ENCODE peak calls at places on chromosomes 3 and 15, in ten cellular contexts. S is GM10248; I is glomerular endothelial cell; B is stomach; W is cardiac fibroblast; M is activated CD8-positive, alpha-beta memory T cell treated with anti-CD3 and anti-CD28 coated beads for 48 hours; K is colonic mucosa; Z is naive thymus-derived CD8-positive, alpha-beta T cell; T is AG04449; G is ACHN. E is an unnamed sample.

GRCh38 chr15:67190326-67190725 is 64.1 kb downstream of the AAGAB start:
- DNase-seq in S (peak; percentile 4), I (no peak), B (no peak), W (no peak), M (no peak), K (no peak), Z (no peak), T (no peak), G (no peak), E (no peak)

GRCh38 chr3:45940004-45940780 is 3.1 kb upstream of the CXCR6 start:
- DNase-seq in S (no peak), I (no peak), B (no peak), W (no peak), M (no peak), K (no peak), Z (no peak), T (no peak), G (no peak), E (no peak)

GRCh38 chr3:102526865-102527264 is 92.0 kb downstream of the ZPLD1 start:
- DNase-seq in S (no peak), I (no peak), B (no peak), W (no peak), M (no peak), K (no peak), Z (no peak), T (no peak), G (no peak), E (no peak)

GRCh38 chr3:32595318-32595717 is 24.7 kb upstream of the DYNC1LI1 start:
- DNase-seq in S (no peak), I (no peak), B (no peak), W (no peak), M (no peak), K (no peak), Z (no peak), T (no peak), G (no peak), E (no peak)

GRCh38 chr3:53729618-53730017 is 116.6 kb downstream of the CHDH start:
- DNase-seq in S (no peak), I (no peak), B (no peak), W (no peak), M (no peak), K (no peak), Z (no peak), T (no peak), G (peak; percentile 31), E (no peak)

GRCh38 chr15:89441295-89441762 is 55.1 kb downstream of the RHCG start:
- DNase-seq in S (peak; percentile 89), I (no peak), B (no peak), W (no peak), M (no peak), K (no peak), Z (no peak), T (no peak), G (no peak), E (no peak)

GRCh38 chr15:71275098-71275497 is 159.8 kb downstream of the THSD4 start:
- DNase-seq in S (no peak), I (no peak), B (no peak), W (peak; percentile 73), M (no peak), K (no peak), Z (no peak), T (no peak), G (no peak), E (no peak)

GRCh38 chr3:152834354-152835310 is at the start of gene P2RY1:
- DNase-seq in S (peak; percentile 76), I (peak; percentile 27), B (peak; percentile 50), W (peak; percentile 62), M (peak; percentile 29), K (peak; percentile 85), Z (no peak), T (no peak), G (no peak), E (no peak)

GRCh38 chr3:72675243-72675642 is 173.0 kb downstream of the SHQ1 start:
- DNase-seq in S (no peak), I (no peak), B (no peak), W (peak; percentile 20), M (no peak), K (no peak), Z (no peak), T (no peak), G (no peak), E (no peak)

GRCh38 chr3:24686764-24687163 is 192.1 kb upstream of the THRB start:
- DNase-seq in S (no peak), I (no peak), B (no peak), W (peak; percentile 56), M (no peak), K (no peak), Z (no peak), T (no peak), G (peak; percentile 7), E (no peak)

GRCh38 chr15:91043190-91043874 is 20.9 kb upstream of the VPS33B start:
- DNase-seq in S (no peak), I (no peak), B (no peak), W (no peak), M (no peak), K (no peak), Z (no peak), T (no peak), G (no peak), E (no peak)

GRCh38 chr3:115217678-115218451 is 70.8 kb upstream of the ZBTB20 start:
- DNase-seq in S (peak; percentile 26), I (peak; percentile 56), B (no peak), W (peak; percentile 89), M (no peak), K (peak; percentile 56), Z (peak; percentile 4), T (no peak), G (peak; percentile 43), E (no peak)

GRCh38 chr3:172678068-172678467 is 32.8 kb downstream of the NCEH1 start:
- DNase-seq in S (no peak), I (no peak), B (no peak), W (no peak), M (no peak), K (no peak), Z (no peak), T (no peak), G (no peak), E (no peak)

E was measured in GOT3.